ENCODE peak calls at places on chromosomes 11 and 22, in seven cellular contexts. L is renal cortical epithelial cell; W is astrocyte of the spinal cord; E is NCI-H2081; Z is activated CD4-positive, alpha-beta T cell treated with anti-CD3 and anti-CD28 coated beads, Interleukin-2, amount 50 U/mL, for 1 hour; T is stimulated activated CD4-positive, alpha-beta T cell treated with anti-CD3 and anti-CD28 coated beads, Interleukin-12 subunit alpha, Interleukin-12 subunit beta, amount 100 ng/mL, for 48 hours; J is Right ventricle myocardium superior. K is an unnamed sample.

GRCh38 chr22:28658448-28658847 is 21.2 kb downstream of the TTC28 start:
- DNase-seq in L (no peak), W (no peak), E (no peak), Z (no peak), T (no peak), J (no peak), K (no peak)

GRCh38 chr11:58316142-58316541 is 42.7 kb downstream of the OR5B17 start:
- DNase-seq in L (peak; percentile 53), W (peak; percentile 28), E (no peak), Z (no peak), T (no peak), J (no peak), K (peak; percentile 5)

GRCh38 chr22:20438066-20438677 is 547 bp upstream of the SCARF2 start:
- DNase-seq in L (no peak), W (peak; percentile 61), E (no peak), Z (no peak), T (no peak), J (peak; percentile 58), K (peak; percentile 46)

GRCh38 chr11:77301510-77301909 is at the start of gene GDPD4:
- DNase-seq in L (no peak), W (no peak), E (no peak), Z (no peak), T (no peak), J (no peak), K (no peak)

GRCh38 chr22:36467946-36468345 is 13.5 kb downstream of the TXN2 start:
- DNase-seq in L (peak; percentile 89), W (peak; percentile 97), E (no peak), Z (no peak), T (no peak), J (no peak), K (peak; percentile 98)

GRCh38 chr11:60130496-60130895 is 42.0 kb downstream of the MS4A2 start:
- DNase-seq in L (peak; percentile 71), W (no peak), E (peak; percentile 0), Z (no peak), T (no peak), J (no peak), K (no peak)

GRCh38 chr11:129881570-129882170 is 13.7 kb downstream of the NFRKB start:
- DNase-seq in L (peak; percentile 4), W (peak; percentile 10), E (peak; percentile 3), Z (peak; percentile 51), T (peak; percentile 16), J (no peak), K (peak; percentile 20)

GRCh38 chr11:111793863-111794262 is 27.7 kb upstream of the PPP2R1B start:
- DNase-seq in L (peak; percentile 89), W (peak; percentile 54), E (no peak), Z (no peak), T (no peak), J (no peak), K (no peak)

GRCh38 chr22:33578752-33579151 is 341.5 kb downstream of the LARGE1 start:
- DNase-seq in L (peak; percentile 68), W (no peak), E (no peak), Z (no peak), T (no peak), J (no peak), K (no peak)

GRCh38 chr11:82775736-82776346 is 42.2 kb upstream of the FAM181B start:
- DNase-seq in L (peak; percentile 37), W (peak; percentile 29), E (peak; percentile 7), Z (peak; percentile 9), T (peak; percentile 3), J (no peak), K (peak; percentile 38)

GRCh38 chr11:78256962-78257361 is 68.2 kb downstream of the USP35 start:
- DNase-seq in L (peak; percentile 29), W (peak; percentile 71), E (no peak), Z (no peak), T (no peak), J (peak; percentile 88), K (peak; percentile 89)

GRCh38 chr11:121221801-121222200 is 70.8 kb upstream of the SC5D start:
- DNase-seq in L (no peak), W (no peak), E (no peak), Z (no peak), T (no peak), J (no peak), K (no peak)

GRCh38 chr22:25437414-25438160 is 126.9 kb upstream of the GRK3 start:
- DNase-seq in L (no peak), W (no peak), E (no peak), Z (no peak), T (no peak), J (no peak), K (no peak)